ENCODE peak calls at places on chromosome 21, in nine cellular contexts. One of them, this sample, is unnamed.

GRCh38 chr21:25913488-25913887 is 178.7 kb downstream of the GABPA start:
- DNase-seq in SK-N-SH: no peak
- DNase-seq in HepG2: no peak
- DNase-seq in GM23338: no peak
- DNase-seq in K562: no peak
- DNase-seq in A549: no peak
- DNase-seq in GM12878: no peak
- DNase-seq in Panc1: no peak
- DNase-seq in HCT116: no peak
- DNase-seq in this sample: no peak

GRCh38 chr21:21085206-21085605 is 87.0 kb downstream of the NCAM2 start:
- DNase-seq in GM12878: no peak
- DNase-seq in A549: no peak
- DNase-seq in K562: no peak
- DNase-seq in Panc1: no peak
- DNase-seq in SK-N-SH: no peak
- DNase-seq in HepG2: no peak
- DNase-seq in HCT116: no peak
- DNase-seq in GM23338: no peak
- DNase-seq in this sample: no peak

GRCh38 chr21:32371913-32372314 is 20.9 kb downstream of the URB1 start:
- DNase-seq in GM12878: no peak
- DNase-seq in GM23338: no peak
- DNase-seq in Panc1: no peak
- DNase-seq in A549: no peak
- DNase-seq in HepG2: no peak
- DNase-seq in SK-N-SH: no peak
- DNase-seq in HCT116: no peak
- DNase-seq in K562: no peak
- DNase-seq in this sample: peak; percentile 49

GRCh38 chr21:38524168-38525153 is 26.2 kb upstream of the ERG start:
- DNase-seq in HepG2: peak; percentile 91
- DNase-seq in A549: no peak
- DNase-seq in SK-N-SH: no peak
- DNase-seq in K562: no peak
- DNase-seq in GM23338: no peak
- DNase-seq in Panc1: no peak
- DNase-seq in GM12878: no peak
- DNase-seq in HCT116: no peak
- DNase-seq in this sample: no peak

GRCh38 chr21:18204931-18205330 is 39.7 kb upstream of the CHODL start:
- DNase-seq in K562: no peak
- DNase-seq in A549: no peak
- DNase-seq in SK-N-SH: no peak
- DNase-seq in HCT116: no peak
- DNase-seq in HepG2: no peak
- DNase-seq in GM23338: peak; percentile 40
- DNase-seq in Panc1: no peak
- DNase-seq in GM12878: no peak
- DNase-seq in this sample: no peak

GRCh38 chr21:32653326-32653901 is 41.2 kb upstream of the CFAP298 start:
- DNase-seq in A549: peak; percentile 9
- DNase-seq in Panc1: peak; percentile 24
- DNase-seq in SK-N-SH: peak; percentile 72
- DNase-seq in HCT116: peak; percentile 15
- DNase-seq in GM23338: peak; percentile 67
- DNase-seq in HepG2: peak; percentile 37
- DNase-seq in GM12878: no peak
- DNase-seq in K562: peak; percentile 67
- DNase-seq in this sample: peak; percentile 29

GRCh38 chr21:25759573-25759972 is 24.8 kb downstream of the GABPA start:
- DNase-seq in K562: no peak
- DNase-seq in SK-N-SH: no peak
- DNase-seq in GM23338: no peak
- DNase-seq in GM12878: no peak
- DNase-seq in A549: no peak
- DNase-seq in Panc1: no peak
- DNase-seq in HepG2: no peak
- DNase-seq in HCT116: no peak
- DNase-seq in this sample: no peak

GRCh38 chr21:38420140-38420539 is 78.1 kb downstream of the ERG start:
- DNase-seq in GM23338: no peak
- DNase-seq in A549: no peak
- DNase-seq in Panc1: no peak
- DNase-seq in SK-N-SH: no peak
- DNase-seq in HCT116: no peak
- DNase-seq in HepG2: no peak
- DNase-seq in K562: no peak
- DNase-seq in GM12878: no peak
- DNase-seq in this sample: peak; percentile 68

GRCh38 chr21:23968722-23969647 is 1638.3 kb downstream of the MRPL39 start:
- DNase-seq in GM12878: peak; percentile 46
- DNase-seq in K562: peak; percentile 51
- DNase-seq in GM23338: peak; percentile 84
- DNase-seq in Panc1: peak; percentile 57
- DNase-seq in A549: no peak
- DNase-seq in SK-N-SH: peak; percentile 47
- DNase-seq in HepG2: no peak
- DNase-seq in HCT116: no peak
- DNase-seq in this sample: peak; percentile 91

GRCh38 chr21:29657228-29657989 is 282.4 kb downstream of the GRIK1 start:
- DNase-seq in GM12878: no peak
- DNase-seq in GM23338: no peak
- DNase-seq in Panc1: no peak
- DNase-seq in HepG2: peak; percentile 30
- DNase-seq in HCT116: no peak
- DNase-seq in A549: no peak
- DNase-seq in K562: peak; percentile 65
- DNase-seq in SK-N-SH: no peak
- DNase-seq in this sample: no peak

GRCh38 chr21:19981938-19982337 is 1016.3 kb upstream of the NCAM2 start:
- DNase-seq in K562: no peak
- DNase-seq in HepG2: no peak
- DNase-seq in A549: no peak
- DNase-seq in SK-N-SH: no peak
- DNase-seq in GM12878: no peak
- DNase-seq in HCT116: no peak
- DNase-seq in Panc1: no peak
- DNase-seq in GM23338: peak; percentile 52
- DNase-seq in this sample: no peak

GRCh38 chr21:25507522-25507921 is 99.8 kb downstream of the MRPL39 start:
- DNase-seq in GM23338: peak; percentile 39
- DNase-seq in Panc1: no peak
- DNase-seq in HCT116: no peak
- DNase-seq in A549: no peak
- DNase-seq in K562: no peak
- DNase-seq in SK-N-SH: no peak
- DNase-seq in GM12878: no peak
- DNase-seq in HepG2: no peak
- DNase-seq in this sample: no peak

GRCh38 chr21:38979271-38980196 is 173.8 kb downstream of the ETS2 start:
- DNase-seq in A549: no peak
- DNase-seq in K562: no peak
- DNase-seq in SK-N-SH: no peak
- DNase-seq in HCT116: no peak
- DNase-seq in Panc1: no peak
- DNase-seq in GM12878: no peak
- DNase-seq in GM23338: peak; percentile 83
- DNase-seq in HepG2: no peak
- DNase-seq in this sample: no peak

GRCh38 chr21:22374218-22374969 is 1376.2 kb downstream of the NCAM2 start:
- DNase-seq in Panc1: no peak
- DNase-seq in A549: no peak
- DNase-seq in SK-N-SH: no peak
- DNase-seq in GM23338: peak; percentile 40
- DNase-seq in HCT116: no peak
- DNase-seq in K562: no peak
- DNase-seq in HepG2: no peak
- DNase-seq in GM12878: no peak
- DNase-seq in this sample: no peak

GRCh38 chr21:25467891-25468290 is 139.4 kb downstream of the MRPL39 start:
- DNase-seq in K562: no peak
- DNase-seq in HepG2: no peak
- DNase-seq in SK-N-SH: no peak
- DNase-seq in A549: no peak
- DNase-seq in GM12878: no peak
- DNase-seq in HCT116: no peak
- DNase-seq in GM23338: no peak
- DNase-seq in Panc1: no peak
- DNase-seq in this sample: peak; percentile 32

GRCh38 chr21:26142363-26142762 is 28.2 kb downstream of the APP start:
- DNase-seq in Panc1: no peak
- DNase-seq in HCT116: no peak
- DNase-seq in HepG2: no peak
- DNase-seq in SK-N-SH: no peak
- DNase-seq in A549: no peak
- DNase-seq in K562: no peak
- DNase-seq in GM12878: no peak
- DNase-seq in GM23338: no peak
- DNase-seq in this sample: no peak

GRCh38 chr21:29376556-29376955 is 77.8 kb downstream of the BACH1 start:
- DNase-seq in GM12878: no peak
- DNase-seq in HCT116: peak; percentile 39
- DNase-seq in K562: peak; percentile 59
- DNase-seq in SK-N-SH: no peak
- DNase-seq in Panc1: no peak
- DNase-seq in GM23338: peak; percentile 80
- DNase-seq in A549: peak; percentile 8
- DNase-seq in HepG2: peak; percentile 47
- DNase-seq in this sample: peak; percentile 41

GRCh38 chr21:36241717-36242116 is 78.3 kb upstream of the MORC3 start:
- DNase-seq in GM12878: no peak
- DNase-seq in K562: no peak
- DNase-seq in HepG2: no peak
- DNase-seq in GM23338: no peak
- DNase-seq in SK-N-SH: no peak
- DNase-seq in A549: no peak
- DNase-seq in HCT116: no peak
- DNase-seq in Panc1: no peak
- DNase-seq in this sample: no peak

GRCh38 chr21:40793057-40793456 is 53.9 kb downstream of the DSCAM start:
- DNase-seq in HCT116: no peak
- DNase-seq in HepG2: no peak
- DNase-seq in Panc1: no peak
- DNase-seq in GM23338: no peak
- DNase-seq in SK-N-SH: no peak
- DNase-seq in GM12878: no peak
- DNase-seq in K562: no peak
- DNase-seq in A549: no peak
- DNase-seq in this sample: no peak

GRCh38 chr21:38646213-38646837 is 148.0 kb upstream of the ERG start:
- DNase-seq in HCT116: no peak
- DNase-seq in A549: no peak
- DNase-seq in GM12878: no peak
- DNase-seq in HepG2: no peak
- DNase-seq in GM23338: no peak
- DNase-seq in Panc1: no peak
- DNase-seq in K562: no peak
- DNase-seq in SK-N-SH: no peak
- DNase-seq in this sample: no peak

GRCh38 chr21:33760641-33761103 is 118.4 kb downstream of the ITSN1 start:
- DNase-seq in Panc1: no peak
- DNase-seq in SK-N-SH: no peak
- DNase-seq in HepG2: no peak
- DNase-seq in GM23338: no peak
- DNase-seq in A549: no peak
- DNase-seq in GM12878: no peak
- DNase-seq in HCT116: no peak
- DNase-seq in K562: no peak
- DNase-seq in this sample: no peak
- H3K4me3 ChIP-seq in Panc1: no peak overlapping the region
- H3K4me3 ChIP-seq in SK-N-SH: no peak overlapping the region
- H3K4me3 ChIP-seq in HepG2: no peak overlapping the region
- H3K4me3 ChIP-seq in GM23338: no peak overlapping the region
- H3K4me3 ChIP-seq in A549: no peak overlapping the region
- H3K4me3 ChIP-seq in GM12878: no peak overlapping the region
- H3K4me3 ChIP-seq in HCT116: no peak overlapping the region
- H3K4me3 ChIP-seq in K562: no peak overlapping the region
- H3K4me3 ChIP-seq in this sample: no peak overlapping the region

GRCh38 chr21:46083271-46084040 is 14.5 kb upstream of the COL6A2 start:
- DNase-seq in HCT116: no peak
- DNase-seq in SK-N-SH: no peak
- DNase-seq in HepG2: no peak
- DNase-seq in A549: no peak
- DNase-seq in K562: no peak
- DNase-seq in Panc1: no peak
- DNase-seq in GM23338: no peak
- DNase-seq in GM12878: no peak
- DNase-seq in this sample: no peak
- TF ChIP-seq REST in HCT116: no peak
- TF ChIP-seq REST in SK-N-SH: no peak
- TF ChIP-seq REST in HepG2: no peak
- TF ChIP-seq REST in A549: no peak
- TF ChIP-seq REST in K562: no peak
- TF ChIP-seq REST in Panc1: no peak
- TF ChIP-seq REST in GM23338: no peak
- TF ChIP-seq REST in GM12878: no peak
- TF ChIP-seq REST in this sample: no peak

GRCh38 chr21:14358775-14359174 is 24.2 kb downstream of the HSPA13 start:
- DNase-seq in HCT116: no peak
- DNase-seq in A549: no peak
- DNase-seq in Panc1: no peak
- DNase-seq in K562: no peak
- DNase-seq in GM23338: no peak
- DNase-seq in SK-N-SH: no peak
- DNase-seq in GM12878: no peak
- DNase-seq in HepG2: no peak
- DNase-seq in this sample: no peak

GRCh38 chr21:14356771-14357170 is 26.2 kb downstream of the HSPA13 start:
- DNase-seq in HepG2: no peak
- DNase-seq in SK-N-SH: no peak
- DNase-seq in GM12878: no peak
- DNase-seq in GM23338: no peak
- DNase-seq in A549: no peak
- DNase-seq in K562: no peak
- DNase-seq in Panc1: no peak
- DNase-seq in HCT116: no peak
- DNase-seq in this sample: no peak

GRCh38 chr21:14353712-14354111 is 29.2 kb downstream of the HSPA13 start:
- DNase-seq in GM12878: no peak
- DNase-seq in GM23338: peak; percentile 8
- DNase-seq in HCT116: no peak
- DNase-seq in HepG2: no peak
- DNase-seq in SK-N-SH: no peak
- DNase-seq in A549: no peak
- DNase-seq in K562: no peak
- DNase-seq in Panc1: no peak
- DNase-seq in this sample: no peak
- H3K4me3 ChIP-seq in GM12878: no peak overlapping the region
- H3K4me3 ChIP-seq in GM23338: no peak overlapping the region
- H3K4me3 ChIP-seq in HCT116: no peak overlapping the region
- H3K4me3 ChIP-seq in HepG2: no peak overlapping the region
- H3K4me3 ChIP-seq in SK-N-SH: no peak overlapping the region
- H3K4me3 ChIP-seq in A549: no peak overlapping the region
- H3K4me3 ChIP-seq in K562: no peak overlapping the region
- H3K4me3 ChIP-seq in Panc1: no peak overlapping the region
- H3K4me3 ChIP-seq in this sample: no peak overlapping the region

DNA sequence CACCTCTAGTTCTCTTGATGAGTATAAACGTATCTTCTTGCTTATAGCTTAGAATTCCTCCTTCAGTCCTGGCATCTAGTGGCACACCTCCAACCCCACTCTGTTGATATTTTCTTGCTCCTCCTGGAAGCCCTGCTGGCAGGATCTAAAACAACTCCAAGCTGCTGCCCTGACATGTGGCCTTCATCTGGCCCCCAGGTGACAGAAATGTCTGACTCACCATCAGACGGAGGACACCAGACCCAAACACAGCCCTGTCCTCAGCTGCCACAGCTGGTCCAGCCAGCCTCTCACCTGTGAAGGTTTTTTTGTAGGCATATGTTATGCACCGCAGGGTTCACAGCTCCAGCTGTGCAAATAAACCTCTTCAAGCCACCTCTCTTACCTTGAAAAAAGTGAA is 53.4 kb downstream of the KRTAP19-8 start:
- DNase-seq in GM12878: no peak
- DNase-seq in SK-N-SH: no peak
- DNase-seq in HCT116: no peak
- DNase-seq in HepG2: no peak
- DNase-seq in A549: no peak
- DNase-seq in K562: no peak
- DNase-seq in Panc1: no peak
- DNase-seq in GM23338: no peak
- DNase-seq in this sample: no peak
- TF ChIP-seq REST in GM12878: no peak
- TF ChIP-seq REST in SK-N-SH: no peak
- TF ChIP-seq REST in HCT116: no peak
- TF ChIP-seq REST in HepG2: no peak
- TF ChIP-seq REST in A549: no peak
- TF ChIP-seq REST in K562: no peak
- TF ChIP-seq REST in Panc1: no peak
- TF ChIP-seq REST in GM23338: no peak
- TF ChIP-seq REST in this sample: no peak

This sample was measured in HL-60.